ENCODE peak calls at places on chromosomes 4 and X, in ten cellular contexts. X is upper lobe of right lung; S is suprapubic skin; P is AG04450; C is kidney; W is left lung; D is GM10248; K is CD8-positive, alpha-beta T cell; N is H9; M is esophagus squamous epithelium. A is an unnamed sample.

GRCh38 chr4:153945704-153946103 is 156.8 kb upstream of the SFRP2 start:
- DNase-seq in X (no peak), S (no peak), P (no peak), C (no peak), W (no peak), D (no peak), K (no peak), N (no peak), M (no peak), A (no peak)

GRCh38 chr4:149344436-149344835 is 471.2 kb downstream of the IQCM start:
- DNase-seq in X (no peak), S (no peak), P (peak), C (no peak), W (no peak), D (no peak), K (no peak), N (no peak), M (no peak), A (no peak)

GRCh38 chrX:36908801-36909403 is 99.3 kb upstream of the FAM47C start:
- DNase-seq in X (no peak), S (no peak), P (no peak), C (no peak), W (no peak), D (peak), K (no peak), N (no peak), M (no peak), A (no peak)

GRCh38 chr4:77451530-77451929 is 154.1 kb upstream of the CXCL13 start:
- DNase-seq in X (no peak), S (no peak), P (no peak), C (no peak), W (no peak), D (no peak), K (no peak), N (no peak), M (no peak), A (no peak)

GRCh38 chr4:48340276-48340904 is 939 bp upstream of the SLAIN2 start:
- DNase-seq in X (no peak), S (no peak), P (peak), C (no peak), W (no peak), D (no peak), K (no peak), N (no peak), M (no peak), A (no peak)

GRCh38 chr4:169410839-169411770 is 140.3 kb upstream of the SH3RF1 start:
- DNase-seq in X (no peak), S (no peak), P (peak), C (no peak), W (no peak), D (peak), K (peak), N (peak), M (no peak), A (no peak)

GRCh38 chr4:118270492-118270891 is 82.3 kb downstream of the PRSS12 start:
- DNase-seq in X (no peak), S (no peak), P (no peak), C (no peak), W (no peak), D (peak), K (no peak), N (no peak), M (no peak), A (no peak)

GRCh38 chr4:132169660-132170059 is 979.4 kb upstream of the PCDH10 start:
- DNase-seq in X (no peak), S (no peak), P (no peak), C (no peak), W (no peak), D (no peak), K (no peak), N (no peak), M (no peak), A (no peak)

GRCh38 chr4:158817562-158818370 is 48.9 kb downstream of the FNIP2 start:
- DNase-seq in X (no peak), S (no peak), P (no peak), C (no peak), W (no peak), D (peak), K (no peak), N (no peak), M (no peak), A (no peak)

GRCh38 chr4:152106113-152106763 is 345.4 kb upstream of the GATB start:
- DNase-seq in X (no peak), S (peak), P (peak), C (peak), W (peak), D (no peak), K (no peak), N (no peak), M (peak), A (peak)

GRCh38 chr4:186606593-186606992 is 51.2 kb upstream of the MTNR1A start:
- DNase-seq in X (no peak), S (no peak), P (no peak), C (no peak), W (no peak), D (no peak), K (no peak), N (no peak), M (no peak), A (no peak)

GRCh38 chrX:134548257-134548732 is 88.3 kb downstream of the HPRT1 start:
- DNase-seq in X (no peak), S (no peak), P (no peak), C (no peak), W (no peak), D (peak), K (no peak), N (no peak), M (no peak), A (no peak)

GRCh38 chr4:52052475-52052780 is 1.3 kb downstream of the SPATA18 start:
- DNase-seq in X (no peak), S (no peak), P (no peak), C (no peak), W (no peak), D (peak), K (no peak), N (no peak), M (no peak), A (no peak)

GRCh38 chr4:4889781-4890180 is 30.3 kb downstream of the MSX1 start:
- DNase-seq in X (no peak), S (no peak), P (no peak), C (no peak), W (no peak), D (no peak), K (no peak), N (no peak), M (no peak), A (no peak)

GRCh38 chr4:142396279-142396678 is 449.8 kb downstream of the INPP4B start:
- DNase-seq in X (no peak), S (no peak), P (no peak), C (no peak), W (no peak), D (no peak), K (no peak), N (no peak), M (no peak), A (no peak)

GRCh38 chr4:8585186-8585585 is 5.0 kb downstream of the GPR78 start:
- DNase-seq in X (peak), S (peak), P (no peak), C (peak), W (no peak), D (no peak), K (no peak), N (peak), M (no peak), A (no peak)

GRCh38 chr4:15150636-15151432 is 148.6 kb downstream of the CPEB2 start:
- DNase-seq in X (no peak), S (no peak), P (no peak), C (no peak), W (no peak), D (no peak), K (no peak), N (no peak), M (no peak), A (no peak)

GRCh38 chrX:134714633-134715110 is 56.4 kb upstream of the PLAC1 start:
- DNase-seq in X (no peak), S (no peak), P (no peak), C (no peak), W (no peak), D (no peak), K (no peak), N (no peak), M (no peak), A (no peak)

GRCh38 chr4:181684310-181684709 is 558.9 kb upstream of the TENM3 start:
- DNase-seq in X (no peak), S (no peak), P (peak), C (no peak), W (no peak), D (no peak), K (no peak), N (no peak), M (no peak), A (no peak)

GRCh38 chr4:3115637-3116300 is 41.3 kb downstream of the HTT start:
- DNase-seq in X (no peak), S (no peak), P (no peak), C (no peak), W (no peak), D (no peak), K (no peak), N (no peak), M (no peak), A (no peak)

GRCh38 chr4:33850503-33850902 is 2393.8 kb downstream of the ARAP2 start:
- DNase-seq in X (no peak), S (no peak), P (no peak), C (no peak), W (no peak), D (no peak), K (no peak), N (no peak), M (no peak), A (no peak)

GRCh38 chrX:109934935-109935334 is 68.0 kb upstream of the TMEM164 start:
- DNase-seq in X (no peak), S (no peak), P (no peak), C (no peak), W (no peak), D (no peak), K (no peak), N (no peak), M (no peak), A (no peak)

GRCh38 chrX:120797201-120797938 is 78.3 kb downstream of the CT47B1 start:
- DNase-seq in X (no peak), S (no peak), P (no peak), C (no peak), W (no peak), D (no peak), K (no peak), N (no peak), M (no peak), A (no peak)

GRCh38 chr4:118683513-118683912 is 1.7 kb upstream of the METTL14 start:
- DNase-seq in X (no peak), S (no peak), P (no peak), C (no peak), W (no peak), D (no peak), K (no peak), N (peak), M (no peak), A (no peak)

GRCh38 chr4:68594678-68595077 is 18.6 kb upstream of the UGT2B17 start:
- DNase-seq in X (no peak), S (no peak), P (no peak), C (no peak), W (no peak), D (no peak), K (no peak), N (no peak), M (no peak), A (no peak)

GRCh38 chr4:82629238-82630000 is 67.6 kb upstream of the TMEM150C start:
- DNase-seq in X (no peak), S (no peak), P (no peak), C (no peak), W (no peak), D (no peak), K (no peak), N (no peak), M (no peak), A (no peak)

GRCh38 chr4:757111-757510 is 51.5 kb downstream of the PCGF3 start:
- DNase-seq in X (no peak), S (no peak), P (no peak), C (no peak), W (no peak), D (no peak), K (no peak), N (no peak), M (no peak), A (no peak)

GRCh38 chr4:24999392-25000104 is 31.2 kb downstream of the LGI2 start:
- DNase-seq in X (no peak), S (no peak), P (no peak), C (no peak), W (no peak), D (no peak), K (no peak), N (no peak), M (no peak), A (no peak)

GRCh38 chr4:53928825-53929224 is 135.6 kb downstream of the CHIC2 start:
- DNase-seq in X (no peak), S (no peak), P (peak), C (no peak), W (no peak), D (no peak), K (no peak), N (no peak), M (no peak), A (no peak)

GRCh38 chr4:112170451-112170993 is 25.3 kb downstream of the FAM241A start:
- DNase-seq in X (no peak), S (no peak), P (peak), C (no peak), W (no peak), D (no peak), K (no peak), N (no peak), M (no peak), A (no peak)

GRCh38 chr4:185307136-185307950 is 88.4 kb downstream of the LRP2BP start:
- DNase-seq in X (no peak), S (no peak), P (no peak), C (no peak), W (no peak), D (peak), K (no peak), N (peak), M (no peak), A (no peak)

GRCh38 chrX:123408856-123409737 is 225.0 kb downstream of the GRIA3 start:
- DNase-seq in X (no peak), S (no peak), P (no peak), C (no peak), W (no peak), D (no peak), K (no peak), N (no peak), M (no peak), A (no peak)

GRCh38 chr4:105145913-105146285 is 777 bp upstream of the TET2 start:
- DNase-seq in X (peak), S (peak), P (no peak), C (peak), W (peak), D (peak), K (peak), N (peak), M (peak), A (no peak)

GRCh38 chr4:139315221-139315675 is 13.0 kb upstream of the NDUFC1 start:
- DNase-seq in X (no peak), S (no peak), P (no peak), C (no peak), W (no peak), D (peak), K (no peak), N (no peak), M (no peak), A (no peak)

DNA sequence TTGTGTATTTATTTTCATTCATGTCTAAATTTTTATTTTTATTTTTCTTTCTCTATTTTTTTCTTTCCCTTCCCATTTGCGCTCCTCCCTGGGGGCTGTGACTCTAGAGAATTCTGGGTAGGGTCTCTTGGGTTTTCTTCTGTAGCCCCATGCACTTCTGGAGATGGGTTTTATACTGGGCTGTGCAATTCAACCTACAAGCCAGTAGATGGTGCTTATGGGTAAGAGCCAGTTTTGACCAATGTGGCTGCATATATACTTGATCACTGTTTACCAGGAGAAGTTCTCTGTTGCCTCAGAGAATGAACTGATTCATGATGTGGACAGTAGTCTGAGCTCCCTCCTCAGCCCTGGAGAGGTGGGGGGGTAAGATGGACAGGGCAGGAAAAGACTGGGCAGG is 614.6 kb downstream of the PCDH19 start:
- DNase-seq in X (no peak), S (no peak), P (no peak), C (no peak), W (no peak), D (no peak), K (no peak), N (no peak), M (no peak), A (no peak)
- TF ChIP-seq CTCF in X (peak), S (no peak), P (no peak), C (no peak), W (no peak), D (no peak), K (no peak), N (peak), M (no peak), A (no peak)

GRCh38 chrX:153334654-153335295 is 822 bp downstream of the ZNF275 start:
- DNase-seq in X (no peak), S (no peak), P (no peak), C (no peak), W (no peak), D (no peak), K (no peak), N (no peak), M (no peak), A (no peak)
- TF ChIP-seq CTCF in X (no peak), S (no peak), P (no peak), C (no peak), W (no peak), D (no peak), K (no peak), N (no peak), M (no peak), A (no peak)

GRCh38 chr4:109811707-109812106 is 3.9 kb upstream of the GAR1 start:
- DNase-seq in X (no peak), S (no peak), P (no peak), C (no peak), W (no peak), D (no peak), K (no peak), N (no peak), M (no peak), A (no peak)

GRCh38 chr4:109816894-109817293 is 1.3 kb downstream of the GAR1 start:
- DNase-seq in X (no peak), S (no peak), P (no peak), C (no peak), W (no peak), D (no peak), K (no peak), N (no peak), M (no peak), A (no peak)

GRCh38 chr4:109816082-109816442 is 500 bp downstream of the GAR1 start:
- DNase-seq in X (peak), S (peak), P (no peak), C (no peak), W (no peak), D (peak), K (peak), N (no peak), M (no peak), A (no peak)

GRCh38 chr4:109818268-109818667 is 2.7 kb downstream of the GAR1 start:
- DNase-seq in X (no peak), S (no peak), P (no peak), C (no peak), W (no peak), D (no peak), K (no peak), N (no peak), M (no peak), A (no peak)

DNA sequence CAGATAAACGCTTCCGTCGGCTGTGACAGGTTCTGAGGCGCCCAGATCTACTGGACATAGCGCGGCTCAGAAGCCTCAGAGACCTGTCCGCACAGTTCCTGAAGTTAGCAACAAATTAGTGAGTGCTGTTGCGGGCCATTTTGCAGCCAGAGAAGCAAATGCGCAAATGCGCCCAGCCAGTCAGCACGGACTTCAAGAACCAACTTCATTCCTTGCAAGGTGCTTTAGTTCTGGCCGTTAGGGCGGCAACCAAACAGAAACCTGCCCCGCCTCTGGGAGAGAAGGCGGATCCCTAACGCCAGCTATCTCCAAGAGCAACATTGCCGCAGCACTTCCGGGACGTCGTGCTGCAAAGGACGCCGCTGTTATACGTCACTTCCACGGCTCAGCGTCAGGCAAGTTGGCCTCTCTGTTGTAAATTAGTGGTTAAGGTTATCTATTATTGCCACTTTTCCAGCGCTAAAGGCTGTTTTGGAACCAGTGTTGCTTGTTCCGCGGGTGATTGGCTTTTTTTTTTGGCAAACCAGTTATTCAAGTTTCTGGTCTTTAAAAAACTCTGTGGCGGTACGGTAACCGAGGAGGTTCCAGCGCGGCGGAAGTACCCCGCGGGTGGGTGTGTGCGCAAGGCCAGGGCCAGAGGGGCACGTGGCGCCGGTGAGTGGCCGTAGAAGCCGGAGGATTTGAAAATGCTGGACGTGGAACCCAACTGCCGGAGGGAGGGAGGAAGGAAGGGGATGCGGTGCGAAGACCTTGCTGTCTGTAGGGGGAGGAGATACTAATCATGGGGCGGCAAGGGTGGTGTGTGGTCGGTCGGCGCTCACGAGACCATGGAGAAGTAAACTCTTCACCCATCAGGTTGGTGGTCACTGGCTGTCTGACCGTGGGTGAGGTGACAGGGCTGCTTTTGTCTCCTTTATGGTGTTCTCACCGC is at the start of gene GAR1:
- DNase-seq in X (peak), S (peak), P (peak), C (peak), W (peak), D (peak), K (peak), N (peak), M (peak), A (peak)
- TF ChIP-seq CTCF in X (peak), S (no peak), P (no peak), C (no peak), W (no peak), D (no peak), K (no peak), N (no peak), M (no peak), A (no peak)

GRCh38 chrX:97452283-97452682 is 568.6 kb downstream of the RPA4 start:
- DNase-seq in X (no peak), S (no peak), P (no peak), C (no peak), W (no peak), D (no peak), K (no peak), N (no peak), M (no peak), A (no peak)

DNA sequence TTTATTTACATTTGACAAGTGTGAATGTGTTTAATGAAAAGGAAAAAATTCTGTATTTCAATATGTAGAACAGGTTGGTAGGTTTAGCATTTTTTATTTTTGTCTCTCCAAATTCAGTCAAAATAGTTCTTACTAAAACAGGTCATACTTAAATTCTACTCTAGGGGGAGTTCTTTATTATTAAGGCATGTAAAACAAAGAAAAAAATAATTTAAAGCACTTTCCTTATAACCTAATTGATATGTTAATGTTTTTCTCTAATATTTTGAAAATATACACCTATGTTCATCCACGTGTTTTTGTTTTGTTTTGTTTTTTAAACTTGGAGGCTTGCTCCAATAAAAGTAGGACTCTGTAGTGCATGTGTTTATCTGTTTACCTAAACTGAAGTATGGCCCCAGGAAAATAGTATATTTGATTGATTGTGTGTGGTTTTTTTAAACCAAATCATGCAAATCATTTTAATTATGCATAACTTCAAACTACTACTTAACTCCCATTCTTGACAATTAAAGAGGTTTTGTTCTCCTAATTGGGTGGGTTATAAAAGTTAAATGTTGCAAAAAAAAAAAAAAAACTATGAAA is 562.7 kb downstream of the RPA4 start:
- DNase-seq in X (no peak), S (no peak), P (no peak), C (no peak), W (no peak), D (no peak), K (no peak), N (no peak), M (no peak), A (no peak)
- TF ChIP-seq CTCF in X (no peak), S (no peak), P (peak), C (no peak), W (no peak), D (no peak), K (no peak), N (peak), M (no peak), A (no peak)